ENCODE peak calls at places on chromosomes 13 and 19, in six cellular contexts. N is psoas muscle; K is CD4-positive, alpha-beta T cell; J is AG20443; A is H54; X is substantia nigra. R is an unnamed sample.

GRCh38 chr13:90302113-90302512 is 1045.4 kb upstream of the MIR17HG start:
- DNase-seq in A (peak), X (no peak), N (no peak), K (no peak), J (peak), R (no peak)

GRCh38 chr19:4337906-4338440 is 654 bp downstream of the STAP2 start:
- DNase-seq in X (no peak), N (no peak), J (peak), A (no peak), K (no peak), R (no peak)

GRCh38 chr19:40474737-40475136 is 7.9 kb downstream of the SPTBN4 start:
- DNase-seq in J (no peak), X (no peak), N (no peak), A (no peak), K (no peak), R (no peak)

GRCh38 chr19:49084206-49085019 is 838 bp upstream of the SNRNP70 start:
- DNase-seq in K (no peak), N (no peak), J (no peak), X (no peak), A (no peak), R (no peak)

GRCh38 chr19:31054430-31054829 is 294.8 kb downstream of the TSHZ3 start:
- DNase-seq in J (peak), N (no peak), A (peak), X (no peak), K (no peak), R (no peak)

GRCh38 chr19:7083076-7083956 is 13.8 kb downstream of the ZNF557 start:
- DNase-seq in J (no peak), A (no peak), N (no peak), K (no peak), X (no peak), R (no peak)

GRCh38 chr13:110070511-110071120 is 236.3 kb downstream of the COL4A1 start:
- DNase-seq in A (peak), N (no peak), K (no peak), X (no peak), J (peak), R (no peak)

GRCh38 chr13:75264611-75265010 is 217.4 kb downstream of the TBC1D4 start:
- DNase-seq in A (no peak), J (no peak), X (no peak), K (no peak), N (no peak), R (no peak)

GRCh38 chr13:105925496-105925895 is 610.0 kb downstream of the EFNB2 start:
- DNase-seq in N (no peak), J (peak), A (no peak), X (no peak), K (no peak), R (no peak)

GRCh38 chr19:42281175-42282035 is 12.4 kb downstream of the CIC start:
- DNase-seq in J (peak), N (peak), X (peak), K (no peak), A (peak), R (no peak)

GRCh38 chr19:19417618-19418270 is 12.3 kb downstream of the GATAD2A start:
- DNase-seq in A (no peak), J (no peak), K (no peak), X (no peak), N (no peak), R (no peak)

GRCh38 chr19:872266-872951 is 12.9 kb downstream of the CFD start:
- DNase-seq in N (peak), X (no peak), K (peak), A (peak), J (peak), R (peak)

GRCh38 chr19:29084266-29084665 is 128.7 kb downstream of the UQCRFS1 start:
- DNase-seq in K (no peak), X (no peak), N (no peak), A (peak), J (peak), R (no peak)

GRCh38 chr13:51681037-51681678 is 96.9 kb downstream of the WDFY2 start:
- DNase-seq in K (no peak), A (no peak), J (peak), X (no peak), N (no peak), R (no peak)

GRCh38 chr13:26743971-26744370 is 16.6 kb downstream of the GPR12 start:
- DNase-seq in A (no peak), J (no peak), N (no peak), X (no peak), K (no peak), R (no peak)

GRCh38 chr19:31992750-31993149 is 352.7 kb upstream of the ZNF507 start:
- DNase-seq in A (no peak), K (no peak), J (no peak), N (no peak), X (no peak), R (no peak)

GRCh38 chr13:27966641-27967202 is 2.4 kb downstream of the CDX2 start:
- DNase-seq in A (no peak), J (no peak), K (no peak), N (no peak), X (no peak), R (no peak)

GRCh38 chr19:40756502-40757110 is 5.6 kb downstream of the SNRPA start:
- DNase-seq in X (no peak), N (no peak), A (no peak), K (no peak), J (no peak), R (no peak)

GRCh38 chr13:50617134-50617721 is 226.3 kb downstream of the DLEU7 start:
- DNase-seq in N (no peak), A (peak), X (no peak), K (no peak), J (peak), R (no peak)

GRCh38 chr19:55392820-55393219 is 7.1 kb downstream of the RPL28 start:
- DNase-seq in X (no peak), J (no peak), K (no peak), N (no peak), A (no peak), R (no peak)

R was measured in pancreas.